ENCODE peak calls at places on chromosome 14, in six cellular contexts. P, M, T, U, G and E are unnamed samples.

GRCh38 chr14:56996721-56997399 is 186.6 kb upstream of the OTX2 start:
- DNase-seq in T (no peak), G (no peak), M (no peak), U (no peak), P (no peak), E (no peak)

GRCh38 chr14:77641534-77642341 is 25.3 kb upstream of the SPTLC2 start:
- DNase-seq in M (peak; percentile 89), P (peak; percentile 76), T (peak; percentile 16), U (peak; percentile 14), G (peak; percentile 82), E (peak; percentile 82)

GRCh38 chr14:71672596-71672995 is 259.6 kb upstream of the RGS6 start:
- DNase-seq in P (no peak), U (no peak), G (no peak), T (no peak), M (no peak), E (no peak)

GRCh38 chr14:83171761-83172160 is 1638.1 kb upstream of the SEL1L start:
- DNase-seq in U (no peak), P (no peak), M (no peak), T (no peak), G (no peak), E (no peak)

GRCh38 chr14:85342858-85343607 is 186.9 kb upstream of the FLRT2 start:
- DNase-seq in T (no peak), M (no peak), G (peak; percentile 30), U (no peak), P (no peak), E (no peak)

GRCh38 chr14:39266589-39266870 is 32.8 kb downstream of the MIA2 start:
- DNase-seq in G (no peak), M (peak; percentile 80), P (peak; percentile 89), U (no peak), T (no peak), E (peak; percentile 90)

GRCh38 chr14:77305696-77306095 is 15.0 kb downstream of the POMT2 start:
- DNase-seq in P (no peak), U (no peak), T (no peak), M (no peak), G (no peak), E (no peak)

GRCh38 chr14:49972199-49972671 is 79.4 kb downstream of the ARF6 start:
- DNase-seq in G (peak; percentile 90), T (no peak), U (no peak), P (peak; percentile 67), M (no peak), E (no peak)

GRCh38 chr14:91303091-91303923 is 58.8 kb upstream of the GPR68 start:
- DNase-seq in G (peak; percentile 38), T (no peak), M (no peak), P (no peak), U (peak; percentile 98), E (no peak)

GRCh38 chr14:105065280-105066228 is at the start of gene GPR132:
- DNase-seq in T (peak; percentile 93), P (peak; percentile 76), U (no peak), M (peak; percentile 76), G (no peak), E (peak; percentile 63)

GRCh38 chr14:36513012-36513420 is 7.0 kb downstream of the NKX2-1 start:
- DNase-seq in U (peak; percentile 61), M (no peak), P (no peak), T (no peak), G (no peak), E (no peak)

GRCh38 chr14:68790656-68791077 is 2.2 kb downstream of the ZFP36L1 start:
- DNase-seq in M (no peak), T (no peak), P (no peak), G (peak; percentile 41), U (no peak), E (peak; percentile 25)

GRCh38 chr14:88841741-88842140 is 17.3 kb downstream of the TTC8 start:
- DNase-seq in G (no peak), U (no peak), M (no peak), P (no peak), T (no peak), E (no peak)

GRCh38 chr14:89349196-89350008 is 67.6 kb downstream of the FOXN3 start:
- DNase-seq in U (peak; percentile 94), M (peak; percentile 81), P (peak; percentile 53), T (no peak), G (no peak), E (peak; percentile 52)

GRCh38 chr14:100150932-100151587 is 8.4 kb downstream of the DEGS2 start:
- DNase-seq in T (no peak), M (no peak), P (no peak), U (no peak), G (no peak), E (no peak)

GRCh38 chr14:100153560-100153959 is 5.9 kb downstream of the DEGS2 start:
- DNase-seq in P (no peak), T (no peak), U (no peak), M (no peak), G (no peak), E (no peak)

GRCh38 chr14:100148837-100149731 is 10.4 kb downstream of the DEGS2 start:
- DNase-seq in G (no peak), U (no peak), M (no peak), P (no peak), T (no peak), E (no peak)

GRCh38 chr14:100149789-100150611 is 9.4 kb downstream of the DEGS2 start:
- DNase-seq in M (no peak), P (peak; percentile 78), U (no peak), G (no peak), T (no peak), E (peak; percentile 75)

GRCh38 chr14:100152091-100152490 is 7.4 kb downstream of the DEGS2 start:
- DNase-seq in M (no peak), G (no peak), P (no peak), T (no peak), U (no peak), E (no peak)
- TF ChIP-seq POLR2AphosphoS5 in M (no peak), G (no peak), P (no peak), T (no peak), U (no peak), E (no peak)

GRCh38 chr14:61455351-61455750 is 134.0 kb downstream of the PRKCH start:
- DNase-seq in M (no peak), G (no peak), T (no peak), U (no peak), P (no peak), E (no peak)
- H3K36me3 ChIP-seq in M (peaks cover 4% of the 10 kb centered on the region), G (peaks cover 37% of the 10 kb centered on the region), T (peaks cover 24% of the 10 kb centered on the region), U (no peaks in the 10 kb centered on the region), P (no peaks in the 10 kb centered on the region), E (peaks cover 19% of the 10 kb centered on the region)

GRCh38 chr14:35388656-35389314 is 15.8 kb downstream of the NFKBIA start:
- DNase-seq in P (no peak), M (no peak), G (no peak), U (no peak), T (no peak), E (no peak)

GRCh38 chr14:35389315-35389667 is 15.3 kb downstream of the NFKBIA start:
- DNase-seq in T (no peak), P (no peak), U (no peak), M (no peak), G (no peak), E (no peak)

GRCh38 chr14:35386673-35387125 is 17.9 kb downstream of the NFKBIA start:
- DNase-seq in G (no peak), T (no peak), P (no peak), M (no peak), U (no peak), E (no peak)

GRCh38 chr14:35387209-35387608 is 17.3 kb downstream of the NFKBIA start:
- DNase-seq in P (no peak), G (no peak), M (no peak), T (no peak), U (no peak), E (no peak)

DNA sequence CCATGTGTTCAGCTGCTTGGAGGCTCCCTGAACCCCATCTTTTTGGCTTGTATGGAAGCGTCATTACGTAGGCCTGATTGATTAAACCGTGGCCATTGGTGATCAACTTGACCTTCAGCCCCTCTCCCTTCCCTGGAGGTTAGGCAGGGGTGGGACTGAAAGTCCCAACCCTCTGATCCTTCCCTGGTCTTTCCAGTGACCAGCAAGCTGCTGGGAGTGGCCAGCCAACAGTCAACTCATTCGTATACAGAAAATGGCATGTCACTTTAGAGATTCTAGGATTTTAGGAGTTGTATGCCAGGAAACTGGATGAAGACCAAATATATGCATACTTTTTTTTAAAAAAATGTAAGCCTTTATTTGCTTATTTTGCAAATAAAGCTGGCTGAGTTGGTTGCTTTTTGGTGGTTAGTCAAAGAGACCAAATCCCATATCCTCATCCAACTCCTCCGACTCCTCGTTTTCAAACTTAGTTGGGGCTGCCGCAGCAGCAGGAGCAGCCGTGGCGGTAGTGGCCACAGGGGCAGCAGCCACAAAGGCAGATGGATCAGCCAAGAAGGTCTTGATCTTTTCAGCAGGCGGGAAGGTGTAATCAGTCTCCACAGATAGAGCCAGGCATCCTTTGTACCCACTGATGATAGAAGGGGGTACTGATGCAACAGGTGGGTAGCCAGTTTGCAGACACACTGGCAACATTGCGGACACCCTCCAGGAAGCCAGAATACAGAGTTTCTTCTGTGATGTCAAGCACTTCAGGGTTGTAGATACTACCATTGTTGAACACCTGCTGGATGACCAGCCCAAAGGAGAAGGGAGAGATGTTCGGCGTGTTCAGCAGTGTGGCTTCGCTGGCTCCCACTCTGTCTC is 16.6 kb downstream of the NFKBIA start:
- DNase-seq in U (no peak), G (no peak), P (no peak), M (no peak), T (no peak), E (no peak)
- H3K4me1 ChIP-seq in U (no peaks in the 10 kb centered on the region), G (peaks cover 24% of the 10 kb centered on the region), P (peaks cover 30% of the 10 kb centered on the region), M (peaks cover 43% of the 10 kb centered on the region), T (no peaks in the 10 kb centered on the region), E (peaks cover 36% of the 10 kb centered on the region)

DNA sequence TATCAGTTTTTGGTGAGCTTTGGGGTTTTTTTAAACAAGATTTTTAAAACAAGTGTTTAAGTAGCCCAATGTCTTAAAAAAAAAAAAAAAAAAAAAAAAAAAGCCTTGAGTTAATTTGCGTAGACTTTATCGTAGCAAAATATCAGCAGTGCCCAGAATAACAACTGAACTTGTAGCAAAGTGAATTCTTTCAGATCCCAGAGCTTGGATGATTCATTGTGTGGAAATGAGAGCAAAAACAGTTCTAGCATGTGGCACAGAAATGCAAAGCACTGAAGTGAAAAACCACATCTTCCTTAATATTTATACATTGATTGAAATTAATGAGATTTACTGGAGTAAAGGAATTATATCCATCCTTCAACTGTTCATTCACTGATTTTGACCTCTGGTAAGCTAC is 258.1 kb downstream of the EGLN3 start:
- DNase-seq in G (peak; percentile 67), M (no peak), U (no peak), T (no peak), P (no peak), E (no peak)
- TF ChIP-seq POLR2AphosphoS5 in G (no peak), M (no peak), U (no peak), T (no peak), P (no peak), E (no peak)

DNA sequence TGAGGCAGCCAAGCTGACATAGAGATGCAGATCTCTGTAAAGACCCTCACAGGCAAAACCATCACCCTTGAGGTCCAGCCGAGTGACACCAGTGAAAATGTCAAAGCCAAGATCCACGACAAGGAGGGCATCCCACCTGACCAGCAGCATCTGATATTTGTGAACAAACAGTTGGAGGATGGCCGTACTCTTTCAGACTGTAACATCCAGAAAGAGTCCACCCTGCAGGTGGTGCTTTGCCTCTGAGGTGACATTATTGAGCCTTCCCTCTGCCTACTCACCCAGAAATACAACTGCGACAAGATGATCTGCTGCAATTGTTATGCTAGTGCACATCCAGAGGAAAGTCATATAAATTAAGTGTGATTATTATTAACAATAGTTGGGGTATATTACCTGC is 15.1 kb upstream of the SUPT16H start:
- DNase-seq in G (no peak), T (no peak), M (no peak), P (no peak), U (no peak), E (no peak)
- H3K36me3 ChIP-seq in G (peaks cover 65% of the 10 kb centered on the region), T (peaks cover 57% of the 10 kb centered on the region), M (peaks cover 100% of the 10 kb centered on the region), P (peaks cover 94% of the 10 kb centered on the region), U (peaks cover 100% of the 10 kb centered on the region), E (peaks cover 100% of the 10 kb centered on the region)